ENCODE peak calls at places on chromosomes 12 and 14, in four cellular contexts. S is AG09309, O is posterior cingulate gyrus, T is C1 segment of cervical spinal cord. X is an unnamed sample.

GRCh38 chr12:89709994-89710872 is 1.6 kb upstream of the ATP2B1 start:
- DNase-seq in S (peak), O (peak), T (peak), X (no peak)

GRCh38 chr12:22856120-22856699 is 231.2 kb downstream of the ETNK1 start:
- DNase-seq in S (peak), O (no peak), T (no peak), X (peak)

GRCh38 chr14:83988274-83988673 is 1541.7 kb upstream of the FLRT2 start:
- DNase-seq in S (no peak), O (no peak), T (no peak), X (no peak)

GRCh38 chr14:61973981-61974380 is 211.8 kb downstream of the SNAPC1 start:
- DNase-seq in S (peak), O (no peak), T (no peak), X (no peak)

GRCh38 chr14:73283592-73284379 is 46.5 kb downstream of the PAPLN start:
- DNase-seq in S (no peak), O (no peak), T (no peak), X (peak)

GRCh38 chr14:45381091-45381490 is 128.1 kb upstream of the MIS18BP1 start:
- DNase-seq in S (no peak), O (no peak), T (no peak), X (no peak)

GRCh38 chr14:71720978-71721624 is 211.1 kb upstream of the RGS6 start:
- DNase-seq in S (no peak), O (no peak), T (no peak), X (peak)

GRCh38 chr14:101873401-101873800 is 91.0 kb upstream of the DYNC1H1 start:
- DNase-seq in S (no peak), O (no peak), T (no peak), X (no peak)

GRCh38 chr12:2384533-2385328 is 331.9 kb downstream of the CACNA1C start:
- DNase-seq in S (peak), O (no peak), T (no peak), X (no peak)

GRCh38 chr12:52307836-52308806 is 13.1 kb downstream of the KRT83 start:
- DNase-seq in S (no peak), O (peak), T (peak), X (peak)

GRCh38 chr12:108004368-108004767 is 124.7 kb upstream of the WSCD2 start:
- DNase-seq in S (no peak), O (no peak), T (no peak), X (peak)

GRCh38 chr12:69676257-69677012 is 22.7 kb downstream of the BEST3 start:
- DNase-seq in S (no peak), O (no peak), T (no peak), X (no peak)

GRCh38 chr14:68361231-68361630 is 431.6 kb downstream of the ZFP36L1 start:
- DNase-seq in S (peak), O (no peak), T (no peak), X (peak)

GRCh38 chr12:71935594-71935993 is 3.1 kb upstream of the TPH2 start:
- DNase-seq in S (no peak), O (no peak), T (no peak), X (no peak)

GRCh38 chr14:51621654-51622053 is 30.1 kb upstream of the FRMD6 start:
- DNase-seq in S (no peak), O (no peak), T (no peak), X (no peak)

GRCh38 chr14:103803661-103804060 is 43.7 kb downstream of the PPP1R13B start:
- DNase-seq in S (peak), O (no peak), T (no peak), X (peak)

GRCh38 chr12:132710062-132710421 is 600 bp upstream of the PGAM5 start:
- DNase-seq in S (no peak), O (no peak), T (no peak), X (peak)

GRCh38 chr12:92926549-92926948 is 2.5 kb downstream of the EEA1 start:
- DNase-seq in S (no peak), O (no peak), T (no peak), X (peak)